ENCODE peak calls at places on chromosomes 6 and 20, in nine cellular contexts. Z, W, C, Y, L, Q, K, T and S are unnamed samples.

GRCh38 chr6:157941101-157941863 is 40.4 kb upstream of the SYNJ2 start:
- DNase-seq in Y (no peak), L (no peak), W (no peak), Z (no peak), C (peak; percentile 74), K (no peak), Q (no peak), T (no peak), S (no peak)

GRCh38 chr6:78615430-78615904 is 251.9 kb upstream of the IRAK1BP1 start:
- DNase-seq in Z (no peak), Y (no peak), W (no peak), C (no peak), L (no peak), T (no peak), K (peak; percentile 61), Q (no peak), S (no peak)

GRCh38 chr6:150063640-150064039 is 5.3 kb downstream of the ULBP3 start:
- DNase-seq in C (no peak), Y (no peak), L (no peak), Q (no peak), T (no peak), K (no peak), W (no peak), Z (no peak), S (no peak)

GRCh38 chr20:33883164-33883563 is 72.0 kb downstream of the CHMP4B start:
- DNase-seq in Z (no peak), K (no peak), C (no peak), Q (no peak), T (no peak), Y (no peak), W (peak; percentile 79), L (no peak), S (no peak)

GRCh38 chr20:23049201-23049932 is at the start of gene THBD:
- DNase-seq in W (no peak), L (no peak), Z (peak; percentile 87), Q (peak; percentile 44), C (no peak), Y (peak; percentile 12), T (peak; percentile 37), K (peak; percentile 65), S (no peak)

GRCh38 chr20:2756056-2756611 is 44.3 kb downstream of the CPXM1 start:
- DNase-seq in K (peak; percentile 66), Q (peak; percentile 75), L (no peak), Y (no peak), C (peak; percentile 33), W (no peak), T (peak; percentile 34), Z (no peak), S (no peak)

GRCh38 chr6:40302856-40303449 is 284.2 kb downstream of the LRFN2 start:
- DNase-seq in T (no peak), W (no peak), Y (no peak), C (peak; percentile 92), Q (peak; percentile 68), L (no peak), K (no peak), Z (no peak), S (peak; percentile 73)

GRCh38 chr6:109318328-109318876 is 63.9 kb downstream of the CD164 start:
- DNase-seq in Y (peak; percentile 72), W (no peak), T (no peak), Q (peak; percentile 52), L (no peak), Z (no peak), K (no peak), C (peak; percentile 15), S (no peak)

GRCh38 chr6:145241039-145241438 is 494.3 kb downstream of the EPM2A start:
- DNase-seq in Z (no peak), T (no peak), Q (no peak), K (peak; percentile 74), Y (no peak), C (no peak), L (no peak), W (no peak), S (no peak)

GRCh38 chr20:34559311-34560140 is 1.0 kb downstream of the MAP1LC3A start:
- DNase-seq in Z (peak; percentile 37), T (no peak), K (no peak), C (no peak), Q (peak; percentile 48), Y (no peak), W (no peak), L (no peak), S (no peak)

GRCh38 chr6:141077355-141078333 is 1055.1 kb upstream of the GJE1 start:
- DNase-seq in W (peak; percentile 3), C (peak; percentile 6), Z (no peak), L (no peak), Y (no peak), K (peak; percentile 33), T (peak; percentile 34), Q (peak; percentile 63), S (no peak)

GRCh38 chr20:46720019-46720418 is 10.6 kb downstream of the SLC2A10 start:
- DNase-seq in C (no peak), Y (no peak), K (no peak), Q (no peak), L (no peak), W (no peak), T (no peak), Z (no peak), S (no peak)

GRCh38 chr6:73566954-73567591 is 46.2 kb upstream of the EEF1A1 start:
- DNase-seq in Q (no peak), L (no peak), Z (peak; percentile 77), T (no peak), Y (no peak), C (no peak), K (peak; percentile 88), W (no peak), S (no peak)

GRCh38 chr6:149012040-149012545 is 265.3 kb downstream of the UST start:
- DNase-seq in Y (no peak), C (no peak), Z (no peak), L (peak; percentile 92), Q (no peak), K (peak; percentile 92), W (no peak), T (no peak), S (no peak)

GRCh38 chr20:9400371-9401025 is 113.9 kb upstream of the LAMP5 start:
- DNase-seq in T (no peak), W (no peak), L (no peak), C (peak; percentile 68), K (peak; percentile 40), Q (no peak), Y (no peak), Z (no peak), S (no peak)

GRCh38 chr20:53786071-53786444 is 192.4 kb upstream of the ZNF217 start:
- DNase-seq in L (no peak), Q (no peak), Z (no peak), C (no peak), K (no peak), T (no peak), Y (no peak), W (no peak), S (no peak)

GRCh38 chr6:158457616-158458278 is 102.1 kb upstream of the TMEM181 start:
- DNase-seq in Y (no peak), Q (no peak), Z (no peak), W (no peak), L (no peak), C (peak; percentile 53), K (peak; percentile 42), T (no peak), S (peak; percentile 3)

GRCh38 chr20:11676618-11677289 is 240.9 kb upstream of the BTBD3 start:
- DNase-seq in Y (peak; percentile 5), Z (peak; percentile 26), W (peak; percentile 51), L (peak; percentile 23), Q (peak; percentile 86), K (peak; percentile 64), C (peak; percentile 80), T (peak; percentile 23), S (no peak)

GRCh38 chr6:29447670-29448069 is 8.6 kb downstream of the OR10C1 start:
- DNase-seq in T (no peak), L (no peak), C (no peak), Q (no peak), Z (no peak), W (no peak), K (peak; percentile 21), Y (no peak), S (no peak)

GRCh38 chr20:46681032-46681854 is 8.0 kb downstream of the TP53RK start:
- DNase-seq in Z (no peak), L (no peak), Q (peak; percentile 80), C (peak; percentile 82), K (peak; percentile 63), Y (peak; percentile 66), W (peak; percentile 71), T (peak; percentile 76), S (peak; percentile 69)